ENCODE peak calls at places on chromosomes 16 and 17, in nine cellular contexts. W is progenitor cell of endocrine pancreas; N is amniotic stem cell; P is HEK293T; C is GM13977; T is stimulated activated CD4-positive, alpha-beta T cell treated with anti-CD3 and anti-CD28 coated beads, Interleukin-15, amount 100 ng/mL, for 1 hour; X is CD8-positive, alpha-beta memory T cell; Z is testis; I is frontal cortex. V is an unnamed sample.

GRCh38 chr16:28133666-28134065 is 70.2 kb upstream of the GSG1L start:
- DNase-seq in W (no peak), N (no peak), P (no peak), C (no peak), T (no peak), X (no peak), Z (peak), I (no peak), V (no peak)

GRCh38 chr16:3890091-3890490 is 9.6 kb upstream of the CREBBP start:
- DNase-seq in W (no peak), N (no peak), P (no peak), C (no peak), T (no peak), X (no peak), Z (no peak), I (no peak), V (no peak)

GRCh38 chr17:58760248-58760647 is 4.6 kb downstream of the PPM1E start:
- DNase-seq in W (no peak), N (no peak), P (no peak), C (no peak), T (no peak), X (no peak), Z (no peak), I (no peak), V (peak)

GRCh38 chr17:49694847-49695697 is 12.7 kb downstream of the SLC35B1 start:
- DNase-seq in W (peak), N (no peak), P (peak), C (peak), T (peak), X (peak), Z (peak), I (no peak), V (peak)

GRCh38 chr17:56633681-56634080 is 40.2 kb downstream of the NOG start:
- DNase-seq in W (no peak), N (no peak), P (no peak), C (no peak), T (no peak), X (no peak), Z (no peak), I (no peak), V (no peak)

GRCh38 chr16:87702325-87702811 is 63.4 kb downstream of the KLHDC4 start:
- DNase-seq in W (no peak), N (no peak), P (peak), C (peak), T (no peak), X (no peak), Z (peak), I (no peak), V (peak)

GRCh38 chr16:67241008-67241900 is 6.0 kb downstream of the FHOD1 start:
- DNase-seq in W (no peak), N (peak), P (no peak), C (no peak), T (no peak), X (no peak), Z (no peak), I (no peak), V (no peak)

GRCh38 chr16:85294810-85295508 is 182.7 kb upstream of the CIBAR2 start:
- DNase-seq in W (no peak), N (no peak), P (no peak), C (no peak), T (no peak), X (no peak), Z (no peak), I (no peak), V (no peak)

GRCh38 chr16:53291757-53292392 is 142.4 kb upstream of the RBL2 start:
- DNase-seq in W (no peak), N (no peak), P (no peak), C (no peak), T (no peak), X (no peak), Z (no peak), I (no peak), V (no peak)

GRCh38 chr16:26005336-26005735 is 313.6 kb downstream of the HS3ST4 start:
- DNase-seq in W (no peak), N (no peak), P (no peak), C (no peak), T (no peak), X (no peak), Z (no peak), I (no peak), V (no peak)

GRCh38 chr17:3547628-3548027 is 10.0 kb downstream of the TRPV3 start:
- DNase-seq in W (no peak), N (no peak), P (no peak), C (no peak), T (no peak), X (no peak), Z (no peak), I (no peak), V (no peak)

GRCh38 chr17:82160081-82160480 is 52.6 kb downstream of the CCDC57 start:
- DNase-seq in W (no peak), N (no peak), P (no peak), C (no peak), T (no peak), X (no peak), Z (no peak), I (no peak), V (no peak)

GRCh38 chr17:36675250-36675649 is 73.9 kb downstream of the MRM1 start:
- DNase-seq in W (no peak), N (no peak), P (no peak), C (no peak), T (no peak), X (peak), Z (no peak), I (no peak), V (no peak)

GRCh38 chr16:87931504-87931903 is 4.8 kb downstream of the CA5A start:
- DNase-seq in W (no peak), N (no peak), P (no peak), C (no peak), T (no peak), X (no peak), Z (peak), I (no peak), V (no peak)

GRCh38 chr17:49910094-49910857 is 58.7 kb upstream of the DLX4 start:
- DNase-seq in W (no peak), N (no peak), P (no peak), C (no peak), T (no peak), X (no peak), Z (no peak), I (no peak), V (no peak)

GRCh38 chr17:81394377-81394747 is 895 bp upstream of the BAHCC1 start:
- DNase-seq in W (no peak), N (no peak), P (no peak), C (no peak), T (no peak), X (no peak), Z (no peak), I (no peak), V (no peak)

GRCh38 chr17:11996722-11997146 is 541 bp downstream of the ZNF18 start:
- DNase-seq in W (no peak), N (peak), P (peak), C (peak), T (no peak), X (no peak), Z (peak), I (no peak), V (no peak)

GRCh38 chr16:85210423-85211169 is 98.3 kb upstream of the CIBAR2 start:
- DNase-seq in W (no peak), N (no peak), P (no peak), C (no peak), T (no peak), X (no peak), Z (no peak), I (no peak), V (no peak)

GRCh38 chr16:88815901-88816589 is 4.3 kb upstream of the APRT start:
- DNase-seq in W (peak), N (no peak), P (no peak), C (peak), T (no peak), X (peak), Z (no peak), I (no peak), V (peak)

GRCh38 chr16:58109330-58109729 is 19.9 kb downstream of the CFAP20 start:
- DNase-seq in W (no peak), N (no peak), P (no peak), C (no peak), T (no peak), X (no peak), Z (no peak), I (no peak), V (no peak)

GRCh38 chr16:80824623-80825364 is 20.4 kb upstream of the CDYL2 start:
- DNase-seq in W (no peak), N (no peak), P (peak), C (peak), T (no peak), X (peak), Z (peak), I (no peak), V (no peak)

GRCh38 chr17:51000835-51001638 is 119.6 kb downstream of the SPAG9 start:
- DNase-seq in W (no peak), N (peak), P (peak), C (peak), T (no peak), X (no peak), Z (no peak), I (peak), V (peak)

GRCh38 chr16:27717726-27718125 is 167.8 kb downstream of the KATNIP start:
- DNase-seq in W (no peak), N (no peak), P (no peak), C (no peak), T (no peak), X (no peak), Z (no peak), I (no peak), V (no peak)

GRCh38 chr17:5825717-5826330 is 241.5 kb upstream of the NLRP1 start:
- DNase-seq in W (no peak), N (no peak), P (no peak), C (no peak), T (no peak), X (no peak), Z (no peak), I (no peak), V (no peak)

V was measured in GM06990.